ENCODE peak calls at places on chromosomes 3 and 15, in ten cellular contexts. Y is brain microvascular endothelial cell, O is tibial artery, C is AG04450, I is lower lobe of right lung, B is testis, T is neuronal stem cell, L is thoracic aorta, E is colonic mucosa, U is left lung. D is an unnamed sample.

GRCh38 chr15:73051402-73051810 is 857 bp upstream of the NEO1 start:
- DNase-seq in T (peak; percentile 18), L (no peak), U (peak; percentile 85), B (peak; percentile 75), I (peak; percentile 67), O (no peak), Y (no peak), E (peak; percentile 74), C (no peak), D (no peak)

GRCh38 chr3:138180375-138181029 is 5.8 kb upstream of the DBR1 start:
- DNase-seq in T (no peak), O (no peak), Y (peak; percentile 57), E (peak; percentile 28), I (no peak), B (peak; percentile 40), C (no peak), L (no peak), U (no peak), D (peak; percentile 28)

GRCh38 chr15:40310001-40310959 is 2.5 kb upstream of the PLCB2 start:
- DNase-seq in B (peak; percentile 68), E (peak; percentile 64), T (no peak), O (no peak), C (no peak), Y (no peak), U (peak; percentile 90), L (no peak), I (peak; percentile 74), D (no peak)

GRCh38 chr3:37715358-37715757 is 146.3 kb upstream of the CTDSPL start:
- DNase-seq in L (no peak), T (no peak), C (no peak), B (no peak), E (no peak), O (peak; percentile 41), U (no peak), I (no peak), Y (no peak), D (no peak)

GRCh38 chr3:125054436-125055164 is 1.2 kb downstream of the HEG1 start:
- DNase-seq in Y (peak; percentile 42), B (peak; percentile 55), E (peak; percentile 30), L (no peak), I (no peak), O (no peak), U (no peak), C (no peak), T (no peak), D (no peak)

GRCh38 chr15:77027697-77028450 is 32.9 kb downstream of the PSTPIP1 start:
- DNase-seq in C (no peak), I (peak; percentile 48), O (peak; percentile 60), T (peak; percentile 40), B (no peak), Y (no peak), E (peak; percentile 26), L (no peak), U (peak; percentile 73), D (no peak)

GRCh38 chr3:170154084-170154483 is 27.4 kb downstream of the PHC3 start:
- DNase-seq in L (no peak), E (no peak), T (no peak), I (no peak), Y (no peak), O (no peak), B (no peak), U (no peak), C (peak; percentile 2), D (no peak)

GRCh38 chr3:81666502-81667121 is 94.8 kb downstream of the GBE1 start:
- DNase-seq in Y (peak; percentile 8), E (no peak), T (no peak), I (no peak), O (no peak), L (no peak), B (no peak), U (no peak), C (no peak), D (peak; percentile 8)

GRCh38 chr3:141249041-141249440 is 17.4 kb downstream of the PXYLP1 start:
- DNase-seq in O (no peak), Y (no peak), I (no peak), C (no peak), L (no peak), T (no peak), U (no peak), B (no peak), E (no peak), D (no peak)

DNA sequence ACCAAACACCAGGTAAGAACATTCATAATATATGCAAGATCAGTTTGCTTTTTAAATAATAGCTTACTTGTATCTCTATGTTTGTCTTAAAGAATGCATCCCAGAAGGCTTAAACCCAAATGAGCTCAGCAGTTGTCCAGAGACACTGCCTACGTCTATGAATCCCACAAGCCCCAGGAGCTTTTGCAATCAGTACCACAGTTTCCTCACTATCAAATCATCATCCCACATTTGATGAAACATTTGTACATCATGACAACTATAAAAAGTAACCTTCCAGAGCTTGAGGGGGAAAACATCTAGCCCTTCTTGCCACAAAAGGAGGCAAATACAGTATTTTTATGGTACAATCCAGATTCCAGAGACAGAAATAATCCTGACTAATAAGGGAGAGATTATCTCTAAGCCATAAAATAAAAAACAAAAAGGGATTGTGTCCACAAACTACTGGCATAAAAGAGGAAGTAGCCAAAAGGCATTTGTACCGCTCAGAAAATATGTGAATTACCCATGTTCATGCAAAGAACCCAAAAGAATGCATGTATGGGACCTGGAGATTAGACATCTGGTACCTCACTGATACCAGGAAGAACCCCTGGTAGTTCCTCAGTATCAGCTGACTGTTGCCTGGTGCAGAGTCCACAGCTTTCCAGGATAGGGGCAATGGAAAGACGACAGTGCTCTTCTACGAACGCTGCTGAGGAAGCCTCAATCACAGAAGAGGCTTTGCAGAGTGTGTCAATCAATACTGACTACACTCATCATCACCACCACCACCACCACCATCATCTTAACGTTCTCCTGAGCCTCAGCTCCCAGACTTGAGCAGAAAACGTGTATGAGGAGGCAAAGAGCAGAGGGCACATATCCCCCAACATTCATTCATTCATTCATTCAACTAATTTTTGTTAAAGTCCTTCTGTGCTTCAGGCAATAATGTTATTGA is 63.4 kb downstream of the ATP8B4 start:
- DNase-seq in C (peak; percentile 46), L (no peak), E (no peak), O (no peak), B (peak; percentile 23), T (no peak), U (no peak), I (no peak), Y (peak; percentile 81), D (peak; percentile 69)
- H3K4me3 ChIP-seq in C (no peak overlapping the region), L (peak overlapping the region; percentile 57), E (no peak overlapping the region), O (peak overlapping the region; percentile 19), B (no peak overlapping the region), T (no peak overlapping the region), U (no peak overlapping the region), I (no peak overlapping the region), Y (no peak overlapping the region), D (no peak overlapping the region)

DNA sequence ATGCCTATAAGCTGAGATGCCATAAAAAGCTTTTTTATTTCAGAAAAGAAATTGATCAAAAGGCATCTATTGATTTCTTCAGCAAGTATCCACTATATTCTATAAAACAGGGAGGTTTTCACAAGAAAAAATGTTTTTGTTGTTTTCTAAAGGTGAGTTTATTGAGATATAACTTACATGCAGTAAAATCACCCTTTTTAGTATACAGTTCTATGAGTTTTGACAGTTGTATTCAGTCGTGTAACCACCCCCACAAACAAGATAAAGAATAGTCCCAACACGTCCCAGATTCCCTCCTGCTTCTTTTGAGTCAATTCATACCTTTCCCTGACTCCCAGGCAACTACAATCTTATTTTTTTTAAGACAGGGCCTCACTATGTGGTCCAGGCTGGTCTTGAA is 7.8 kb downstream of the INTS14 start:
- DNase-seq in L (no peak), T (no peak), U (no peak), E (no peak), O (no peak), I (no peak), B (no peak), Y (no peak), C (no peak), D (no peak)
- H3K4me3 ChIP-seq in L (no peak overlapping the region), T (no peak overlapping the region), U (no peak overlapping the region), E (no peak overlapping the region), O (no peak overlapping the region), I (no peak overlapping the region), B (no peak overlapping the region), Y (no peak overlapping the region), C (no peak overlapping the region), D (no peak overlapping the region)

DNA sequence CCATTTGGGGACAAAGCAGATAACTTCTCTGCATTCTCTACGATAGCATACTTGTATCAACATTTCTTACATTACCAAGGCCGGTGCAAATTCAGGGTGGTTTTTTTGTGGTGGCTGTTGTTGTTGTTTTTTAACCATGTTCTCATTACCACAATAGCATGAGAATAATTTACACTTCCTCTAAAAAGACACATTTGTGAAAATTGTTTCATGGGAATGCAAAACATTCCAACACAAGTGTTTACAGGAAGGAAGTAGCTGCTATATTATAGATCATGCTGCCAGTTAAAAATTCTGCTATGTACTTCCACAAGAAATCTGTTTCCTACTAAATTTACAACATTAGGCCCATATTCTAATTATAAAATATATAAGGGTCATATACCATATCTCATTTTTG is 60.3 kb downstream of the UACA start:
- DNase-seq in C (no peak), I (no peak), Y (no peak), L (no peak), U (no peak), T (no peak), E (no peak), B (no peak), O (no peak), D (no peak)
- H3K4me3 ChIP-seq in C (no peak overlapping the region), I (no peak overlapping the region), Y (no peak overlapping the region), L (peak overlapping the region; percentile 61), U (no peak overlapping the region), T (no peak overlapping the region), E (no peak overlapping the region), B (no peak overlapping the region), O (peak overlapping the region; percentile 39), D (no peak overlapping the region)

GRCh38 chr3:160793853-160794252 is 37.8 kb downstream of the PPM1L start:
- DNase-seq in L (no peak), E (no peak), O (no peak), I (no peak), C (no peak), B (no peak), Y (no peak), T (no peak), U (no peak), D (no peak)

GRCh38 chr3:160797306-160797705 is 41.3 kb downstream of the PPM1L start:
- DNase-seq in B (no peak), C (no peak), L (no peak), U (no peak), I (no peak), O (no peak), Y (no peak), T (no peak), E (no peak), D (no peak)

GRCh38 chr3:160792445-160793039 is 36.5 kb downstream of the PPM1L start:
- DNase-seq in O (no peak), B (no peak), C (no peak), U (no peak), L (no peak), T (no peak), E (no peak), I (no peak), Y (no peak), D (no peak)

GRCh38 chr3:160796089-160796812 is 40.2 kb downstream of the PPM1L start:
- DNase-seq in E (no peak), T (no peak), I (no peak), O (no peak), L (no peak), Y (no peak), U (no peak), B (no peak), C (no peak), D (no peak)

DNA sequence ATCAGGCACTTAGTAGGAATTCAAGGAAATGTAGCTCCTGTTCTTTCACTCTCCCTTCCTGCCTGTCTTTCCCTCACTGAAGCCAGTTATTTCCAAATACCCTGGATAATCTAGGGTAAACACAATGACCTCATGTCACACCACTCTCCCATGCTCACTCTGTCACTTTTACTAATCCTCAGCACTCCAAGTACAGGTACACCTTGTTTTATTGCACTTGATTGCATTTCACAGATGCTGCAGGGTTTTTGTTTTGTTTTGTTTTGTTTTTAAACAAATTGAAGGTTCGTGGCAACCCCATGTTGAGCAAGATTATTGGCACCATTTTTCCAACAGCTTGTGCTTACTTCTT is 40.8 kb downstream of the PPM1L start:
- DNase-seq in T (no peak), U (no peak), Y (no peak), B (no peak), C (no peak), L (no peak), I (no peak), E (peak; percentile 24), O (no peak), D (no peak)
- H3K4me3 ChIP-seq in T (no peak overlapping the region), U (no peak overlapping the region), Y (no peak overlapping the region), B (no peak overlapping the region), C (no peak overlapping the region), L (no peak overlapping the region), I (no peak overlapping the region), E (no peak overlapping the region), O (no peak overlapping the region), D (no peak overlapping the region)

D was measured in astrocyte of the cerebellum.